ENCODE peak calls at places on chromosomes 5 and 9, in eight cellular contexts. One of them, this sample, is unnamed.

GRCh38 chr5:121949885-121950284 is 11.9 kb upstream of the SRFBP1 start:
- DNase-seq in mammary epithelial cell: peak; percentile 30
- DNase-seq in GM19239: peak; percentile 21
- DNase-seq in HT-29: peak; percentile 51
- DNase-seq in fibroblast of the aortic adventitia: peak; percentile 74
- DNase-seq in AG04450: peak; percentile 15
- DNase-seq in stomach: no peak
- DNase-seq in B cell: peak; percentile 22
- DNase-seq in this sample: peak; percentile 55

GRCh38 chr5:50711280-50711679 is 44.8 kb downstream of the PARP8 start:
- DNase-seq in mammary epithelial cell: no peak
- DNase-seq in GM19239: peak; percentile 22
- DNase-seq in HT-29: peak; percentile 32
- DNase-seq in fibroblast of the aortic adventitia: peak; percentile 10
- DNase-seq in AG04450: no peak
- DNase-seq in stomach: peak; percentile 38
- DNase-seq in B cell: peak; percentile 75
- DNase-seq in this sample: peak; percentile 43

GRCh38 chr5:139389701-139390638 is at the start of gene MZB1:
- DNase-seq in mammary epithelial cell: no peak
- DNase-seq in GM19239: peak; percentile 75
- DNase-seq in HT-29: no peak
- DNase-seq in fibroblast of the aortic adventitia: no peak
- DNase-seq in AG04450: no peak
- DNase-seq in stomach: no peak
- DNase-seq in B cell: peak; percentile 85
- DNase-seq in this sample: no peak

GRCh38 chr9:38720083-38720755 is at the start of gene FAM240B:
- DNase-seq in mammary epithelial cell: no peak
- DNase-seq in GM19239: no peak
- DNase-seq in HT-29: no peak
- DNase-seq in fibroblast of the aortic adventitia: no peak
- DNase-seq in AG04450: no peak
- DNase-seq in stomach: no peak
- DNase-seq in B cell: no peak
- DNase-seq in this sample: no peak

GRCh38 chr5:120457839-120458507 is 6.1 kb upstream of the PRR16 start:
- DNase-seq in mammary epithelial cell: peak; percentile 68
- DNase-seq in GM19239: no peak
- DNase-seq in HT-29: peak; percentile 77
- DNase-seq in fibroblast of the aortic adventitia: peak; percentile 73
- DNase-seq in AG04450: no peak
- DNase-seq in stomach: peak; percentile 82
- DNase-seq in B cell: peak; percentile 80
- DNase-seq in this sample: peak; percentile 79

GRCh38 chr5:177100714-177101121 is 14.0 kb downstream of the FGFR4 start:
- DNase-seq in mammary epithelial cell: no peak
- DNase-seq in GM19239: no peak
- DNase-seq in HT-29: no peak
- DNase-seq in fibroblast of the aortic adventitia: no peak
- DNase-seq in AG04450: no peak
- DNase-seq in stomach: no peak
- DNase-seq in B cell: no peak
- DNase-seq in this sample: no peak

GRCh38 chr5:56123531-56124243 is 109.4 kb downstream of the ANKRD55 start:
- DNase-seq in mammary epithelial cell: peak; percentile 78
- DNase-seq in GM19239: no peak
- DNase-seq in HT-29: peak; percentile 22
- DNase-seq in fibroblast of the aortic adventitia: peak; percentile 99
- DNase-seq in AG04450: peak; percentile 98
- DNase-seq in stomach: peak; percentile 27
- DNase-seq in B cell: no peak
- DNase-seq in this sample: peak; percentile 89

GRCh38 chr5:173884402-173885053 is 3.6 kb upstream of the CPEB4 start:
- DNase-seq in mammary epithelial cell: peak; percentile 39
- DNase-seq in GM19239: no peak
- DNase-seq in HT-29: peak; percentile 53
- DNase-seq in fibroblast of the aortic adventitia: no peak
- DNase-seq in AG04450: no peak
- DNase-seq in stomach: peak; percentile 71
- DNase-seq in B cell: peak; percentile 60
- DNase-seq in this sample: peak; percentile 62

GRCh38 chr5:108788142-108788541 is 40.4 kb downstream of the FER start:
- DNase-seq in mammary epithelial cell: peak; percentile 12
- DNase-seq in GM19239: no peak
- DNase-seq in HT-29: no peak
- DNase-seq in fibroblast of the aortic adventitia: no peak
- DNase-seq in AG04450: peak; percentile 1
- DNase-seq in stomach: peak; percentile 83
- DNase-seq in B cell: no peak
- DNase-seq in this sample: no peak

GRCh38 chr5:125412561-125413535 is 666.4 kb upstream of the ZNF608 start:
- DNase-seq in mammary epithelial cell: peak; percentile 84
- DNase-seq in GM19239: no peak
- DNase-seq in HT-29: peak; percentile 88
- DNase-seq in fibroblast of the aortic adventitia: peak; percentile 69
- DNase-seq in AG04450: peak; percentile 66
- DNase-seq in stomach: peak; percentile 81
- DNase-seq in B cell: peak; percentile 37
- DNase-seq in this sample: peak; percentile 28

GRCh38 chr5:122680623-122681350 is 94.1 kb upstream of the SNX2 start:
- DNase-seq in mammary epithelial cell: no peak
- DNase-seq in GM19239: no peak
- DNase-seq in HT-29: no peak
- DNase-seq in fibroblast of the aortic adventitia: no peak
- DNase-seq in AG04450: no peak
- DNase-seq in stomach: no peak
- DNase-seq in B cell: no peak
- DNase-seq in this sample: no peak

GRCh38 chr5:134242146-134242545 is 16.3 kb upstream of the PPP2CA start:
- DNase-seq in mammary epithelial cell: no peak
- DNase-seq in GM19239: no peak
- DNase-seq in HT-29: no peak
- DNase-seq in fibroblast of the aortic adventitia: peak; percentile 37
- DNase-seq in AG04450: peak; percentile 94
- DNase-seq in stomach: no peak
- DNase-seq in B cell: no peak
- DNase-seq in this sample: no peak

GRCh38 chr9:16105576-16105975 is 552.7 kb downstream of the CCDC171 start:
- DNase-seq in mammary epithelial cell: no peak
- DNase-seq in GM19239: no peak
- DNase-seq in HT-29: no peak
- DNase-seq in fibroblast of the aortic adventitia: peak; percentile 86
- DNase-seq in AG04450: peak; percentile 39
- DNase-seq in stomach: no peak
- DNase-seq in B cell: no peak
- DNase-seq in this sample: no peak

GRCh38 chr5:111147502-111147901 is 55.4 kb downstream of the WDR36 start:
- DNase-seq in mammary epithelial cell: no peak
- DNase-seq in GM19239: no peak
- DNase-seq in HT-29: no peak
- DNase-seq in fibroblast of the aortic adventitia: no peak
- DNase-seq in AG04450: no peak
- DNase-seq in stomach: no peak
- DNase-seq in B cell: no peak
- DNase-seq in this sample: no peak

GRCh38 chr9:133359420-133360175 is 3.2 kb downstream of the SURF2 start:
- DNase-seq in mammary epithelial cell: no peak
- DNase-seq in GM19239: no peak
- DNase-seq in HT-29: no peak
- DNase-seq in fibroblast of the aortic adventitia: no peak
- DNase-seq in AG04450: no peak
- DNase-seq in stomach: no peak
- DNase-seq in B cell: no peak
- DNase-seq in this sample: no peak

GRCh38 chr5:83947763-83948162 is 227.1 kb upstream of the HAPLN1 start:
- DNase-seq in mammary epithelial cell: no peak
- DNase-seq in GM19239: no peak
- DNase-seq in HT-29: no peak
- DNase-seq in fibroblast of the aortic adventitia: no peak
- DNase-seq in AG04450: no peak
- DNase-seq in stomach: no peak
- DNase-seq in B cell: no peak
- DNase-seq in this sample: no peak

GRCh38 chr5:39461007-39461682 is 36.4 kb upstream of the DAB2 start:
- DNase-seq in mammary epithelial cell: no peak
- DNase-seq in GM19239: peak; percentile 23
- DNase-seq in HT-29: no peak
- DNase-seq in fibroblast of the aortic adventitia: no peak
- DNase-seq in AG04450: no peak
- DNase-seq in stomach: peak; percentile 25
- DNase-seq in B cell: peak; percentile 63
- DNase-seq in this sample: no peak

GRCh38 chr5:9201761-9202160 is 344.1 kb downstream of the SEMA5A start:
- DNase-seq in mammary epithelial cell: no peak
- DNase-seq in GM19239: no peak
- DNase-seq in HT-29: no peak
- DNase-seq in fibroblast of the aortic adventitia: no peak
- DNase-seq in AG04450: no peak
- DNase-seq in stomach: no peak
- DNase-seq in B cell: no peak
- DNase-seq in this sample: no peak

GRCh38 chr9:132802121-132802795 is 75.8 kb downstream of the AK8 start:
- DNase-seq in mammary epithelial cell: no peak
- DNase-seq in GM19239: no peak
- DNase-seq in HT-29: no peak
- DNase-seq in fibroblast of the aortic adventitia: no peak
- DNase-seq in AG04450: no peak
- DNase-seq in stomach: no peak
- DNase-seq in B cell: no peak
- DNase-seq in this sample: no peak

GRCh38 chr5:58106754-58107410 is 353.0 kb downstream of the PLK2 start:
- DNase-seq in mammary epithelial cell: no peak
- DNase-seq in GM19239: no peak
- DNase-seq in HT-29: no peak
- DNase-seq in fibroblast of the aortic adventitia: no peak
- DNase-seq in AG04450: no peak
- DNase-seq in stomach: no peak
- DNase-seq in B cell: no peak
- DNase-seq in this sample: no peak

GRCh38 chr5:40494631-40495030 is 185.1 kb upstream of the PTGER4 start:
- DNase-seq in mammary epithelial cell: no peak
- DNase-seq in GM19239: no peak
- DNase-seq in HT-29: no peak
- DNase-seq in fibroblast of the aortic adventitia: no peak
- DNase-seq in AG04450: no peak
- DNase-seq in stomach: no peak
- DNase-seq in B cell: no peak
- DNase-seq in this sample: no peak

GRCh38 chr5:132526290-132526973 is 16.9 kb downstream of the IL5 start:
- DNase-seq in mammary epithelial cell: peak; percentile 42
- DNase-seq in GM19239: no peak
- DNase-seq in HT-29: peak; percentile 93
- DNase-seq in fibroblast of the aortic adventitia: peak; percentile 64
- DNase-seq in AG04450: no peak
- DNase-seq in stomach: peak; percentile 53
- DNase-seq in B cell: peak; percentile 67
- DNase-seq in this sample: peak; percentile 69

This sample was measured in SW480.